ENCODE peak calls at places on chromosomes 11 and 22, in six cellular contexts. O is pancreas; E is HCT116; U is CD4-positive, alpha-beta memory T cell; V is colonic mucosa; L is adrenal gland. Q is an unnamed sample.

GRCh38 chr11:17392872-17393271 is 4.4 kb upstream of the KCNJ11 start:
- DNase-seq in O (no peak), E (no peak), U (no peak), V (no peak), L (no peak), Q (no peak)

GRCh38 chr22:49241174-49241851 is 586.4 kb downstream of the BRD1 start:
- DNase-seq in O (no peak), E (no peak), U (no peak), V (no peak), L (no peak), Q (no peak)

GRCh38 chr22:38681784-38682335 is at the start of gene TOMM22:
- DNase-seq in O (peak; percentile 84), E (peak; percentile 72), U (peak; percentile 83), V (peak; percentile 91), L (peak; percentile 88), Q (peak; percentile 89)

GRCh38 chr11:10679644-10680043 is 13.9 kb downstream of the IRAG1 start:
- DNase-seq in O (no peak), E (no peak), U (no peak), V (no peak), L (no peak), Q (no peak)

GRCh38 chr11:12525466-12526055 is 148.2 kb downstream of the PARVA start:
- DNase-seq in O (no peak), E (no peak), U (no peak), V (no peak), L (no peak), Q (no peak)

GRCh38 chr11:9056467-9056866 is 34.9 kb downstream of the SCUBE2 start:
- DNase-seq in O (no peak), E (no peak), U (no peak), V (no peak), L (no peak), Q (no peak)

GRCh38 chr22:49042066-49042465 is 785.6 kb downstream of the BRD1 start:
- DNase-seq in O (no peak), E (no peak), U (no peak), V (no peak), L (no peak), Q (no peak)

GRCh38 chr11:122046438-122046837 is 69.6 kb downstream of the BLID start:
- DNase-seq in O (no peak), E (no peak), U (no peak), V (no peak), L (no peak), Q (no peak)

GRCh38 chr11:16262645-16262955 is 93.7 kb downstream of the SOX6 start:
- DNase-seq in O (no peak), E (no peak), U (no peak), V (no peak), L (no peak), Q (no peak)

GRCh38 chr22:30636226-30637077 is 871 bp downstream of the SLC35E4 start:
- DNase-seq in O (peak; percentile 58), E (no peak), U (no peak), V (peak; percentile 46), L (peak; percentile 37), Q (peak; percentile 26)

GRCh38 chr11:123519055-123519796 is 89.2 kb downstream of the GRAMD1B start:
- DNase-seq in O (no peak), E (peak; percentile 7), U (no peak), V (no peak), L (peak; percentile 88), Q (no peak)

GRCh38 chr11:1271002-1271401 is 38.4 kb downstream of the TOLLIP start:
- DNase-seq in O (peak; percentile 33), E (no peak), U (no peak), V (no peak), L (peak; percentile 36), Q (no peak)

GRCh38 chr11:77287615-77288273 is 13.7 kb downstream of the GDPD4 start:
- DNase-seq in O (no peak), E (no peak), U (no peak), V (no peak), L (no peak), Q (peak; percentile 64)

GRCh38 chr11:8335683-8336082 is 72.0 kb upstream of the LMO1 start:
- DNase-seq in O (no peak), E (no peak), U (no peak), V (no peak), L (no peak), Q (no peak)

GRCh38 chr11:28834877-28835276 is 726.7 kb downstream of the METTL15 start:
- DNase-seq in O (no peak), E (no peak), U (no peak), V (no peak), L (no peak), Q (peak; percentile 73)

GRCh38 chr11:23423119-23423518 is 562.8 kb upstream of the CCDC179 start:
- DNase-seq in O (no peak), E (no peak), U (no peak), V (no peak), L (no peak), Q (no peak)

GRCh38 chr11:133793271-133793848 is 52.0 kb downstream of the SPATA19 start:
- DNase-seq in O (no peak), E (no peak), U (no peak), V (no peak), L (no peak), Q (no peak)

GRCh38 chr11:120563698-120564572 is 52.4 kb downstream of the GRIK4 start:
- DNase-seq in O (no peak), E (no peak), U (no peak), V (no peak), L (peak; percentile 73), Q (no peak)

GRCh38 chr22:23055448-23056179 is 14.7 kb upstream of the GNAZ start:
- DNase-seq in O (no peak), E (no peak), U (no peak), V (no peak), L (no peak), Q (no peak)

GRCh38 chr22:23053051-23053707 is 17.1 kb upstream of the GNAZ start:
- DNase-seq in O (no peak), E (no peak), U (no peak), V (no peak), L (no peak), Q (no peak)

GRCh38 chr22:23054531-23055257 is 15.6 kb upstream of the GNAZ start:
- DNase-seq in O (no peak), E (no peak), U (no peak), V (peak; percentile 15), L (no peak), Q (no peak)

GRCh38 chr22:23057331-23057730 is 13.0 kb upstream of the GNAZ start:
- DNase-seq in O (no peak), E (no peak), U (no peak), V (no peak), L (no peak), Q (no peak)

GRCh38 chr22:23053912-23054530 is 16.3 kb upstream of the GNAZ start:
- DNase-seq in O (no peak), E (no peak), U (no peak), V (no peak), L (no peak), Q (no peak)
- H3K4me3 ChIP-seq in O (no peak overlapping the region), E (no peak overlapping the region), U (no peak overlapping the region), V (no peak overlapping the region), L (no peak overlapping the region), Q (no peak overlapping the region)

GRCh38 chr22:25353516-25354445 is 134.3 kb downstream of the CRYBB2 start:
- DNase-seq in O (no peak), E (no peak), U (no peak), V (no peak), L (no peak), Q (no peak)
- H3K36me3 ChIP-seq in O (no peaks in the 10 kb centered on the region), E (no peaks in the 10 kb centered on the region), U (peaks cover 24% of the 10 kb centered on the region), V (no peaks in the 10 kb centered on the region), L (no peaks in the 10 kb centered on the region), Q (no peaks in the 10 kb centered on the region)

GRCh38 chr22:19753090-19753842 is 7.3 kb upstream of the TBX1 start:
- DNase-seq in O (no peak), E (no peak), U (no peak), V (no peak), L (no peak), Q (no peak)

GRCh38 chr22:19753996-19754700 is 6.4 kb upstream of the TBX1 start:
- DNase-seq in O (no peak), E (no peak), U (no peak), V (no peak), L (no peak), Q (no peak)

GRCh38 chr22:19755722-19756287 is 4.8 kb upstream of the TBX1 start:
- DNase-seq in O (no peak), E (no peak), U (no peak), V (no peak), L (no peak), Q (no peak)

GRCh38 chr22:19755145-19755710 is 5.3 kb upstream of the TBX1 start:
- DNase-seq in O (no peak), E (no peak), U (no peak), V (no peak), L (no peak), Q (no peak)

DNA sequence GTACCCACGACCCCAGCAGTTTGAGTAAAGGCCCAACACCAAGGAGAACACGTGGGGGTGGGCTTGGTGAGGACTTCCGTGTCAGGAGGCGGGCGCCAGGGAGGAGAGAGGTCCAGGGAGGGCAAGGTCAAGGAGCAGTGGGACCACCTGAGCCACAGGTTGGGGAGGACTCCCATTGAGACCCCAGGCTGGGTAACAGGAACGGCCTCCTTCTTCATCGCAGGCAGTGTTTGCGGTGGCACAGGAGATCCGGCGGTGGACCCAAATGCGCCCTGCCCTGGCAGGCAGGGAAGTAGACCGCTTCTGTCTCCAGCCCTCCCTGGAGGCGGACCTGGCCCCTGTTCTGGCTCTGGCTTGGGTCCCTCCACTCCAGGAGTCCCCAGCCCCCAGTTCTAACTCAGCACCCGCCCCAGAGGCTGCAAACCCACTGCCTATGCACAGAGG is 5.9 kb upstream of the TBX1 start:
- DNase-seq in O (no peak), E (no peak), U (no peak), V (no peak), L (no peak), Q (no peak)
- H3K27me3 ChIP-seq in O (no peaks in the 10 kb centered on the region), E (no peaks in the 10 kb centered on the region), U (peaks cover 16% of the 10 kb centered on the region), V (peaks cover 67% of the 10 kb centered on the region), L (peaks cover 56% of the 10 kb centered on the region), Q (no peaks in the 10 kb centered on the region)

GRCh38 chr11:13963169-13963948 is 836 bp downstream of the SPON1 start:
- DNase-seq in O (no peak), E (no peak), U (peak; percentile 45), V (peak; percentile 64), L (peak; percentile 31), Q (no peak)

GRCh38 chr11:13962198-13962561 is 343 bp upstream of the SPON1 start:
- DNase-seq in O (no peak), E (no peak), U (no peak), V (no peak), L (no peak), Q (no peak)

GRCh38 chr11:13964771-13965074 is 2.2 kb downstream of the SPON1 start:
- DNase-seq in O (no peak), E (no peak), U (no peak), V (no peak), L (no peak), Q (no peak)

GRCh38 chr11:13963949-13964770 is 1.6 kb downstream of the SPON1 start:
- DNase-seq in O (no peak), E (no peak), U (no peak), V (peak; percentile 76), L (peak; percentile 18), Q (no peak)

DNA sequence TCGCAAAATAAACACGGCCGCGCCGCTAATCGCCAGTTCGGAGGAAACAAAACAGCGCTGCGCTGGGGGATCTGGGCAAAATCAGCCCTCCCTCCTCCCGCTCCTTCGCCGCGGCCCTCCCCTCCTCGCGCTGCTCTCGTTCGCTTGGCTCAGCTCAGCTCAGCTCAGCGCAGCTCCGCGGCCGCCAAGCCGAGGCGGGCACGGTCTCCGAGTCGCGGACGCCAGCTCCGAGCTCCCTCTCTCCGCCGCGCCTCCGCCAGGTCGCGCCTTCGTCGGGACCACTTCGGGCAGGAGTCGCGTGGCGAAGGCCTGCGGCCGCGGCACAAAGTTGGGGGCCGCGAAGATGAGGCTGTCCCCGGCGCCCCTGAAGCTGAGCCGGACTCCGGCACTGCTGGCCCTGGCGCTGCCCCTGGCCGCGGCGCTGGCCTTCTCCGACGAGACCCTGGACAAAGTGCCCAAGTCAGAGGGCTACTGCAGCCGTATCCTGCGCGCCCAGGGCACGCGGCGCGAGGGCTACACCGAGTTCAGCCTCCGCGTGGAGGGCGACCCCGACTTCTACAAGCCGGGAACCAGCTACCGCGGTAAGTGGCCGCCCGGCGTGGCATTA is at the start of gene SPON1:
- DNase-seq in O (peak; percentile 40), E (no peak), U (peak; percentile 63), V (peak; percentile 65), L (peak; percentile 42), Q (no peak)
- H3K4me3 ChIP-seq in O (peak within 1 kb of the TSS; percentile 44), E (no peak within 1 kb of the TSS), U (no peak within 1 kb of the TSS), V (peak within 1 kb of the TSS; percentile 56), L (no peak within 1 kb of the TSS), Q (no peak within 1 kb of the TSS)

Q was measured in MG63.